ENCODE peak calls at places on chromosomes 16 and 17, in seven cellular contexts. X, C, Q, B, N, M and T are unnamed samples.

GRCh38 chr16:89374393-89374948 is 115.9 kb downstream of the ANKRD11 start:
- DNase-seq in X (no peak), M (peak; percentile 88), C (no peak), B (no peak), Q (no peak), N (peak; percentile 66), T (no peak)

GRCh38 chr16:30186782-30187555 is 3.6 kb downstream of the CORO1A start:
- DNase-seq in B (no peak), N (peak; percentile 29), M (peak; percentile 72), X (peak; percentile 32), C (peak; percentile 77), Q (no peak), T (peak; percentile 39)

GRCh38 chr17:12438212-12438611 is 227.5 kb upstream of the MYOCD start:
- DNase-seq in B (no peak), Q (no peak), X (no peak), M (no peak), C (no peak), N (no peak), T (no peak)

GRCh38 chr17:36641331-36641876 is 40.0 kb downstream of the MRM1 start:
- DNase-seq in Q (no peak), M (no peak), C (no peak), X (no peak), B (no peak), N (no peak), T (no peak)

GRCh38 chr16:67663151-67663876 is 2.6 kb downstream of the PARD6A start:
- DNase-seq in X (no peak), C (no peak), N (peak; percentile 26), M (peak; percentile 28), Q (no peak), B (no peak), T (no peak)

GRCh38 chr16:77585852-77586251 is 136.5 kb upstream of the NUDT7 start:
- DNase-seq in X (no peak), C (no peak), B (peak; percentile 67), N (peak; percentile 21), Q (peak; percentile 98), M (no peak), T (peak; percentile 51)

GRCh38 chr16:15829460-15829859 is 27.4 kb downstream of the MYH11 start:
- DNase-seq in N (no peak), C (peak; percentile 51), M (peak; percentile 8), Q (no peak), X (no peak), B (no peak), T (peak; percentile 25)

GRCh38 chr16:49866533-49867155 is 10.7 kb upstream of the ZNF423 start:
- DNase-seq in M (no peak), X (no peak), Q (no peak), N (no peak), B (no peak), C (no peak), T (no peak)

GRCh38 chr16:30723725-30724355 is 24.4 kb upstream of the PHKG2 start:
- DNase-seq in Q (no peak), X (no peak), B (no peak), C (no peak), N (no peak), M (no peak), T (no peak)

GRCh38 chr17:8133398-8133797 is 9.5 kb upstream of the HES7 start:
- DNase-seq in N (no peak), Q (no peak), X (no peak), C (no peak), M (peak; percentile 45), B (no peak), T (no peak)

GRCh38 chr17:6072157-6072556 is 2.0 kb downstream of the WSCD1 start:
- DNase-seq in C (no peak), B (peak; percentile 46), Q (no peak), N (peak; percentile 38), X (no peak), M (no peak), T (no peak)

GRCh38 chr17:18026408-18026776 is 12.6 kb downstream of the ATPAF2 start:
- DNase-seq in N (peak; percentile 75), M (peak; percentile 57), X (no peak), C (peak; percentile 87), Q (peak; percentile 64), B (no peak), T (peak; percentile 58)

GRCh38 chr17:27882162-27882840 is 10.9 kb downstream of the LYRM9 start:
- DNase-seq in M (no peak), B (no peak), C (no peak), X (no peak), N (no peak), Q (no peak), T (no peak)

GRCh38 chr16:2364638-2365210 is 24.2 kb upstream of the ABCA3 start:
- DNase-seq in B (no peak), X (no peak), C (no peak), N (no peak), M (peak; percentile 86), Q (no peak), T (peak; percentile 11)

GRCh38 chr16:89695086-89695874 is 6.2 kb downstream of the SPATA2L start:
- DNase-seq in M (no peak), B (no peak), C (no peak), Q (no peak), N (no peak), X (no peak), T (no peak)

GRCh38 chr17:62150471-62150870 is 85.4 kb upstream of the MED13 start:
- DNase-seq in N (no peak), C (no peak), X (no peak), M (no peak), Q (no peak), B (no peak), T (no peak)

GRCh38 chr16:51939371-51940005 is 607.5 kb downstream of the TOX3 start:
- DNase-seq in C (no peak), X (no peak), Q (no peak), M (peak; percentile 90), B (no peak), N (no peak), T (no peak)

GRCh38 chr17:2077040-2077439 is 22.1 kb downstream of the HIC1 start:
- DNase-seq in X (no peak), N (no peak), B (no peak), M (no peak), Q (no peak), C (no peak), T (no peak)

GRCh38 chr17:32757963-32758362 is 119.0 kb downstream of the MYO1D start:
- DNase-seq in M (no peak), N (peak; percentile 50), C (no peak), Q (no peak), B (no peak), X (no peak), T (no peak)

GRCh38 chr16:22933173-22933572 is 119.2 kb downstream of the HS3ST2 start:
- DNase-seq in N (no peak), Q (no peak), M (no peak), C (no peak), X (no peak), B (no peak), T (no peak)

GRCh38 chr17:8629371-8630226 is 926 bp downstream of the MYH10 start:
- DNase-seq in C (peak; percentile 59), M (peak; percentile 70), N (peak; percentile 58), B (no peak), X (no peak), Q (no peak), T (no peak)

GRCh38 chr16:23595246-23595950 is 718 bp downstream of the NDUFAB1 start:
- DNase-seq in X (no peak), B (no peak), M (peak; percentile 19), C (no peak), N (peak; percentile 29), Q (no peak), T (no peak)

GRCh38 chr17:725746-726145 is 6.7 kb upstream of the TLCD3A start:
- DNase-seq in C (no peak), Q (no peak), B (no peak), X (no peak), N (no peak), M (no peak), T (no peak)

GRCh38 chr16:55955845-55956244 is 80.7 kb upstream of the CES5A start:
- DNase-seq in B (no peak), Q (no peak), M (peak; percentile 51), N (no peak), C (no peak), X (no peak), T (no peak)

GRCh38 chr16:85269165-85269564 is 156.9 kb upstream of the CIBAR2 start:
- DNase-seq in B (no peak), C (no peak), Q (no peak), N (no peak), M (no peak), X (no peak), T (no peak)

GRCh38 chr16:12168054-12169018 is 191.8 kb downstream of the SNX29 start:
- DNase-seq in X (no peak), C (no peak), Q (no peak), M (no peak), N (peak; percentile 33), B (no peak), T (no peak)

GRCh38 chr17:44651228-44651627 is 5.0 kb upstream of the MEIOC start:
- DNase-seq in C (no peak), X (no peak), N (no peak), Q (no peak), B (no peak), M (no peak), T (no peak)

GRCh38 chr16:11255737-11256656 is at the start of gene SOCS1:
- DNase-seq in N (peak; percentile 87), C (peak; percentile 95), Q (peak; percentile 72), X (peak; percentile 79), M (peak; percentile 86), B (peak; percentile 47), T (peak; percentile 82)

GRCh38 chr17:77892469-77893143 is 65.9 kb upstream of the TNRC6C start:
- DNase-seq in B (no peak), X (peak; percentile 25), M (peak; percentile 43), N (peak; percentile 13), Q (no peak), C (no peak), T (no peak)

GRCh38 chr17:5619088-5619740 is 34.9 kb upstream of the NLRP1 start:
- DNase-seq in Q (peak; percentile 63), N (no peak), C (no peak), B (no peak), M (no peak), X (no peak), T (no peak)

GRCh38 chr17:8153957-8154607 is 1.9 kb upstream of the PER1 start:
- DNase-seq in C (peak; percentile 89), B (peak; percentile 91), Q (peak; percentile 96), N (peak; percentile 99), M (peak; percentile 99), X (peak; percentile 88), T (peak; percentile 99)

GRCh38 chr17:59512844-59513383 is 52.5 kb upstream of the DHX40 start:
- DNase-seq in B (no peak), X (no peak), Q (no peak), M (no peak), C (no peak), N (no peak), T (no peak)

GRCh38 chr17:58330544-58330996 is 2.0 kb upstream of the TSPOAP1 start:
- DNase-seq in C (no peak), X (no peak), B (no peak), Q (no peak), M (peak; percentile 53), N (no peak), T (no peak)

GRCh38 chr16:1661826-1662225 is 16.3 kb upstream of the JPT2 start:
- DNase-seq in X (no peak), B (no peak), M (no peak), C (no peak), Q (no peak), N (no peak), T (no peak)